ENCODE peak calls at places on chromosome 11, in six cellular contexts. T is AG09309; I is stimulated activated CD4-positive, alpha-beta T cell treated with anti-CD3 and anti-CD28 coated beads, Interleukin-12 subunit alpha, Interleukin-12 subunit beta, amount 100 ng/mL, for 24 hours; C is NCI-H187; V is HCEC 1CT; H is nucleus accumbens. K is an unnamed sample.

GRCh38 chr11:75557649-75558494 is 4.2 kb upstream of the SERPINH1 start:
- DNase-seq in T (peak), I (no peak), C (no peak), V (peak), H (no peak), K (peak)

GRCh38 chr11:27184458-27185312 is 144.1 kb downstream of the BBOX1 start:
- DNase-seq in T (no peak), I (no peak), C (no peak), V (peak), H (no peak), K (peak)

GRCh38 chr11:1140642-1141490 is 16.9 kb upstream of the MUC5AC start:
- DNase-seq in T (no peak), I (no peak), C (no peak), V (no peak), H (no peak), K (no peak)

GRCh38 chr11:11531127-11531526 is 90.7 kb downstream of the GALNT18 start:
- DNase-seq in T (no peak), I (no peak), C (no peak), V (no peak), H (no peak), K (no peak)

GRCh38 chr11:62264004-62264403 is 6.0 kb upstream of the SCGB2A2 start:
- DNase-seq in T (no peak), I (no peak), C (no peak), V (peak), H (no peak), K (no peak)

GRCh38 chr11:64902102-64902900 is 14.7 kb downstream of the ATG2A start:
- DNase-seq in T (no peak), I (no peak), C (no peak), V (no peak), H (no peak), K (no peak)

GRCh38 chr11:64868904-64869570 is 9.4 kb downstream of the EHD1 start:
- DNase-seq in T (no peak), I (no peak), C (no peak), V (peak), H (no peak), K (peak)

GRCh38 chr11:134583397-134583990 is 171.5 kb upstream of the B3GAT1 start:
- DNase-seq in T (no peak), I (no peak), C (no peak), V (no peak), H (no peak), K (no peak)

GRCh38 chr11:44771252-44771734 is 44.5 kb downstream of the TSPAN18 start:
- DNase-seq in T (no peak), I (no peak), C (no peak), V (no peak), H (no peak), K (no peak)

GRCh38 chr11:419248-420005 is 4.6 kb upstream of the SIGIRR start:
- DNase-seq in T (no peak), I (no peak), C (no peak), V (no peak), H (no peak), K (no peak)

GRCh38 chr11:12137938-12138731 is 27.7 kb downstream of the MICAL2 start:
- DNase-seq in T (peak), I (no peak), C (no peak), V (peak), H (peak), K (peak)

GRCh38 chr11:63369165-63369970 is at the start of gene SLC22A9:
- DNase-seq in T (no peak), I (no peak), C (no peak), V (no peak), H (no peak), K (no peak)

GRCh38 chr11:18071098-18071705 is 25.1 kb upstream of the TPH1 start:
- DNase-seq in T (no peak), I (no peak), C (no peak), V (no peak), H (no peak), K (no peak)

GRCh38 chr11:2139691-2140337 is 625 bp upstream of the IGF2 start:
- DNase-seq in T (no peak), I (no peak), C (no peak), V (no peak), H (no peak), K (no peak)

GRCh38 chr11:1889941-1890855 is 1.5 kb downstream of the PRR33 start:
- DNase-seq in T (no peak), I (no peak), C (no peak), V (no peak), H (no peak), K (no peak)